ENCODE peak calls at places on chromosomes 12 and 14, in six cellular contexts. G is IMR-90, X is mesenchymal stem cell, N is H1, F is mesendoderm, C is neuronal stem cell. H is an unnamed sample.

GRCh38 chr14:97977711-97978261 is 1180.6 kb downstream of the VRK1 start:
- DNase-seq in G (no peak), X (no peak), N (no peak), F (no peak), C (no peak), H (no peak)

GRCh38 chr12:12724421-12725085 is 7.4 kb downstream of the CDKN1B start:
- DNase-seq in G (no peak), X (peak; percentile 46), N (no peak), F (peak; percentile 38), C (no peak), H (no peak)

GRCh38 chr14:102949062-102949800 is 26.8 kb downstream of the AMN start:
- DNase-seq in G (peak; percentile 58), X (peak; percentile 62), N (no peak), F (peak; percentile 27), C (no peak), H (peak; percentile 44)

GRCh38 chr12:68675098-68675842 is 11.5 kb upstream of the NUP107 start:
- DNase-seq in G (no peak), X (peak; percentile 16), N (no peak), F (peak; percentile 22), C (no peak), H (no peak)

GRCh38 chr12:127430401-127430800 is 836.6 kb upstream of the TMEM132C start:
- DNase-seq in G (no peak), X (no peak), N (no peak), F (no peak), C (no peak), H (no peak)

GRCh38 chr14:104746951-104747481 is 5.9 kb upstream of the SIVA1 start:
- DNase-seq in G (peak; percentile 55), X (peak; percentile 76), N (no peak), F (no peak), C (no peak), H (no peak)

GRCh38 chr14:59018978-59019377 is 169.5 kb upstream of the DAAM1 start:
- DNase-seq in G (peak; percentile 4), X (no peak), N (no peak), F (peak; percentile 75), C (no peak), H (peak; percentile 16)

GRCh38 chr12:25806271-25806670 is 152.2 kb upstream of the RASSF8 start:
- DNase-seq in G (peak; percentile 72), X (no peak), N (no peak), F (no peak), C (no peak), H (no peak)

GRCh38 chr12:64608901-64609542 is 1.3 kb upstream of the RASSF3 start:
- DNase-seq in G (peak; percentile 68), X (peak; percentile 80), N (no peak), F (peak; percentile 80), C (no peak), H (peak; percentile 87)

GRCh38 chr14:65704850-65705249 is 292.3 kb downstream of the FUT8 start:
- DNase-seq in G (no peak), X (no peak), N (no peak), F (peak; percentile 50), C (no peak), H (no peak)

GRCh38 chr14:68556253-68556652 is 236.6 kb downstream of the ZFP36L1 start:
- DNase-seq in G (no peak), X (no peak), N (no peak), F (no peak), C (no peak), H (no peak)

GRCh38 chr12:12881495-12881894 is 9.9 kb upstream of the GPRC5A start:
- DNase-seq in G (peak; percentile 79), X (no peak), N (no peak), F (no peak), C (no peak), H (no peak)

GRCh38 chr12:42208574-42208973 is 29.5 kb downstream of the YAF2 start:
- DNase-seq in G (no peak), X (no peak), N (no peak), F (no peak), C (no peak), H (no peak)

GRCh38 chr12:69925291-69925690 is 100.3 kb downstream of the MYRFL start:
- DNase-seq in G (no peak), X (no peak), N (no peak), F (peak; percentile 68), C (no peak), H (peak; percentile 34)

GRCh38 chr12:15453613-15454012 is 131.3 kb downstream of the PTPRO start:
- DNase-seq in G (no peak), X (peak; percentile 2), N (no peak), F (no peak), C (no peak), H (no peak)

GRCh38 chr14:74936151-74936550 is 13.1 kb upstream of the RPS6KL1 start:
- DNase-seq in G (no peak), X (no peak), N (no peak), F (no peak), C (no peak), H (no peak)

GRCh38 chr14:56659964-56660551 is 80.5 kb downstream of the TMEM260 start:
- DNase-seq in G (peak; percentile 62), X (peak; percentile 57), N (no peak), F (peak; percentile 90), C (peak; percentile 37), H (peak; percentile 83)

GRCh38 chr14:98293527-98293926 is 978.5 kb downstream of the BCL11B start:
- DNase-seq in G (no peak), X (no peak), N (no peak), F (no peak), C (no peak), H (no peak)

GRCh38 chr12:38761636-38762342 is 143.6 kb downstream of the CPNE8 start:
- DNase-seq in G (no peak), X (no peak), N (no peak), F (no peak), C (no peak), H (no peak)

GRCh38 chr14:91413547-91414474 is 3.8 kb downstream of the CCDC88C start:
- DNase-seq in G (no peak), X (no peak), N (peak; percentile 78), F (peak; percentile 95), C (no peak), H (peak; percentile 18)

GRCh38 chr14:76271371-76271770 is 104.6 kb upstream of the ESRRB start:
- DNase-seq in G (no peak), X (no peak), N (no peak), F (no peak), C (no peak), H (no peak)

GRCh38 chr12:47995976-47996375 is 8.3 kb downstream of the COL2A1 start:
- DNase-seq in G (peak; percentile 76), X (no peak), N (no peak), F (no peak), C (no peak), H (no peak)

GRCh38 chr12:65935906-65936528 is 111.7 kb downstream of the HMGA2 start:
- DNase-seq in G (no peak), X (no peak), N (no peak), F (no peak), C (no peak), H (peak; percentile 23)

GRCh38 chr12:64584173-64584555 is 26.1 kb upstream of the RASSF3 start:
- DNase-seq in G (no peak), X (no peak), N (no peak), F (peak; percentile 26), C (no peak), H (no peak)

GRCh38 chr14:71231521-71232393 is 324.5 kb downstream of the PCNX1 start:
- DNase-seq in G (no peak), X (no peak), N (no peak), F (peak; percentile 11), C (no peak), H (no peak)

DNA sequence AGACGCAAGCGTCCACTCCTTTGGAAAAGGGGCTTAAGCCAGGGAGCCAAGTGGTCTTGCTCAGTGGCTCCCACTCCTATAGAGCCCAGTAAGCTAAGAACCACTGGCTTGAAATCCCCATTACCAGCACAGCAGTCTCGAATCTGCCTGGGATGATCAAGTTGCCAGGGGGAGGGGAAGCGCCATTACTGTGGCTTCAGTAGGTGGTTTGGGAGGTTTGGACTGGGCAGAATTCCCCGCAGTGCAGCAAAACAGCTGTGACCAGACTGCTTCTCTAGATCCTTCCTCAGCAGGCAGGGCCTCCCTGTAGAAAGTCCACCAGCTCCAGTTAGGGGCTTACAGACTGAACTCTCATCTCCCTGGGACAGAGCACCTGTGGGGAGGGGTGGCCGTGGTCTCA is 115.4 kb downstream of the TMEM117 start:
- DNase-seq in G (no peak), X (no peak), N (no peak), F (no peak), C (no peak), H (no peak)
- H3K4me3 ChIP-seq in G (no peak overlapping the region), X (no peak overlapping the region), N (no peak overlapping the region), F (no peak overlapping the region), C (no peak overlapping the region), H (no peak overlapping the region)

GRCh38 chr14:54674342-54674741 is 107.4 kb downstream of the SAMD4A start:
- DNase-seq in G (no peak), X (no peak), N (no peak), F (no peak), C (no peak), H (no peak)

GRCh38 chr14:54671537-54671936 is 104.6 kb downstream of the SAMD4A start:
- DNase-seq in G (no peak), X (no peak), N (no peak), F (peak; percentile 51), C (no peak), H (no peak)

GRCh38 chr14:54672181-54672580 is 105.3 kb downstream of the SAMD4A start:
- DNase-seq in G (no peak), X (no peak), N (no peak), F (peak; percentile 67), C (no peak), H (no peak)

GRCh38 chr14:54673193-54674121 is 106.5 kb downstream of the SAMD4A start:
- DNase-seq in G (peak; percentile 66), X (peak; percentile 76), N (no peak), F (peak; percentile 56), C (no peak), H (no peak)

DNA sequence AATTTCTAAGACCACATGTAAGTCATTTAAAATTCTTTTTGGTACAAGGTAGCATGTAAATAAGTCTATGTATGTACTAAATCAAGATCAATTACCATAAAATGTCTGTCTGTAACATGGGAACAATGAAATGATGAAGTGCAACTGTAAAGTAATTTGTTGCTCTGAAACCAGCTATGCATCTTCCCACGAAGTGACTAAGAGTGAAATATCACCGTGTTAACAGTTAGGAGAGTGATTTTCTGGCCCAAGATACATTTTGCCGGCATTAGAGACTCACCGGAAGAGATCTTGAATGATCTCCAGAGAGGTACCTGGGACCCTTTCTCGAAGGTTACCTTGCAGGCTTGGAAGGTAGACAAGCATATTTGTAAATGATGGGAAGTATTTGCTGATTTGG is 105.8 kb downstream of the SAMD4A start:
- DNase-seq in G (no peak), X (no peak), N (no peak), F (no peak), C (no peak), H (no peak)
- H2AK5ac ChIP-seq in G (no peak overlapping the region), X (no peak overlapping the region), N (no peak overlapping the region), F (no peak overlapping the region), C (no peak overlapping the region), H (no peak overlapping the region)

DNA sequence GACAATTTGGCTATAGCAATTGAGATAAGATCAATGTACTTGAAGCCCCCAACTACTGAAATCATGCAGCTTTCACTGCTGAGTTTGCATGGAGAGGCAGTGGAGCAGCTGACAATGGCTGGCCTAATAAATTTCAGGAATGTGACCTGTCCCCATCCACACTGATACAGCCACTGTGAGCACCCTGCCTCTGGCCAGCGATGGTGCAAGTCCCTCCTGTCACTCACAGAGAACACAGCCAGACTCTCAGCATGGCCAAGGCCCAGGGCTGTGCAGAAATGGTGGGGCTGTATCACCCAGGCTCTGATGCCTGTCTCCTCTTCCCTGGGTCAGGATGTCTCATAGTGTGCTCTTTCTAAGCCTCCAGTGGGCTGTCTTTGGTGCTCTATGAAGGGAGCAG is 85.3 kb upstream of the WSCD2 start:
- DNase-seq in G (no peak), X (no peak), N (no peak), F (peak; percentile 30), C (no peak), H (no peak)
- H3K27me3 ChIP-seq in G (no peaks in the 10 kb centered on the region), X (no peaks in the 10 kb centered on the region), N (no peaks in the 10 kb centered on the region), F (no peaks in the 10 kb centered on the region), C (no peaks in the 10 kb centered on the region), H (no peaks in the 10 kb centered on the region)

GRCh38 chr12:112001555-112001954 is 11.4 kb downstream of the TMEM116 start:
- DNase-seq in G (peak; percentile 75), X (no peak), N (no peak), F (no peak), C (no peak), H (no peak)
- H3K4me3 ChIP-seq in G (no peak overlapping the region), X (no peak overlapping the region), N (no peak overlapping the region), F (no peak overlapping the region), C (no peak overlapping the region), H (no peak overlapping the region)

H was measured in trophoblast cell.